ENCODE peak calls at places on chromosome 11, in nine cellular contexts. X, C, K, Z, W, H, T, S and G are unnamed samples.

GRCh38 chr11:92240946-92241345 is 16.3 kb downstream of the FAT3 start:
- DNase-seq in Z (no peak), W (no peak), T (no peak), C (no peak), K (no peak), X (no peak), H (no peak), S (no peak), G (no peak)

GRCh38 chr11:27673979-27674663 is 26.1 kb downstream of the BDNF start:
- DNase-seq in H (no peak), W (no peak), K (no peak), C (no peak), X (no peak), Z (no peak), T (no peak), S (no peak), G (peak)

GRCh38 chr11:121321614-121322243 is 29.2 kb downstream of the SC5D start:
- DNase-seq in C (no peak), K (no peak), Z (no peak), X (peak), W (peak), T (no peak), H (peak), S (peak), G (peak)

GRCh38 chr11:116740741-116741140 is 32.0 kb downstream of the BUD13 start:
- DNase-seq in T (no peak), W (no peak), S (no peak), C (no peak), X (no peak), Z (no peak), H (no peak), K (no peak), G (no peak)

GRCh38 chr11:26712497-26712896 is 9.4 kb downstream of the SLC5A12 start:
- DNase-seq in S (no peak), C (no peak), Z (no peak), H (no peak), K (no peak), W (no peak), T (no peak), X (no peak), G (no peak)

GRCh38 chr11:110991621-110992355 is 253.7 kb upstream of the POU2AF2 start:
- DNase-seq in T (no peak), Z (no peak), W (no peak), S (no peak), H (peak), C (no peak), K (no peak), X (peak), G (no peak)

GRCh38 chr11:68993546-68993945 is 12.8 kb upstream of the MRGPRD start:
- DNase-seq in Z (peak), K (no peak), H (no peak), S (no peak), W (no peak), T (no peak), X (no peak), C (peak), G (peak)

GRCh38 chr11:77150836-77151235 is 22.8 kb downstream of the MYO7A start:
- DNase-seq in Z (no peak), K (no peak), H (no peak), C (no peak), X (no peak), T (no peak), W (no peak), S (no peak), G (no peak)

GRCh38 chr11:123062892-123063395 is 1.0 kb upstream of the HSPA8 start:
- DNase-seq in W (no peak), T (peak), S (no peak), C (no peak), Z (peak), H (peak), K (no peak), X (peak), G (no peak)

GRCh38 chr11:66479741-66480115 is 506 bp upstream of the DPP3 start:
- DNase-seq in K (no peak), S (no peak), X (no peak), W (no peak), Z (no peak), H (no peak), T (no peak), C (no peak), G (peak)